ENCODE peak calls at places on chromosomes 2 and 18, in ten cellular contexts. One of them, this sample, is unnamed.

GRCh38 chr2:181998045-181998444 is 12.4 kb downstream of the PPP1R1C start:
- DNase-seq in CD8-positive, alpha-beta T cell: no peak
- DNase-seq in lung: no peak
- DNase-seq in astrocyte of the spinal cord: no peak
- DNase-seq in AG04449: no peak
- DNase-seq in astrocyte: no peak
- DNase-seq in neural progenitor cell: no peak
- DNase-seq in body of pancreas: no peak
- DNase-seq in uterus: no peak
- DNase-seq in A549: no peak
- DNase-seq in this sample: no peak

GRCh38 chr2:8146329-8147048 is 535.4 kb upstream of the ID2 start:
- DNase-seq in CD8-positive, alpha-beta T cell: no peak
- DNase-seq in lung: no peak
- DNase-seq in astrocyte of the spinal cord: no peak
- DNase-seq in AG04449: no peak
- DNase-seq in astrocyte: no peak
- DNase-seq in neural progenitor cell: no peak
- DNase-seq in body of pancreas: peak; percentile 66
- DNase-seq in uterus: no peak
- DNase-seq in A549: no peak
- DNase-seq in this sample: no peak

GRCh38 chr2:1729264-1729663 is 15.1 kb downstream of the PXDN start:
- DNase-seq in CD8-positive, alpha-beta T cell: no peak
- DNase-seq in lung: no peak
- DNase-seq in astrocyte of the spinal cord: no peak
- DNase-seq in AG04449: no peak
- DNase-seq in astrocyte: no peak
- DNase-seq in neural progenitor cell: no peak
- DNase-seq in body of pancreas: no peak
- DNase-seq in uterus: no peak
- DNase-seq in A549: no peak
- DNase-seq in this sample: no peak

GRCh38 chr2:70565039-70565731 is 11.6 kb upstream of the TGFA start:
- DNase-seq in CD8-positive, alpha-beta T cell: no peak
- DNase-seq in lung: no peak
- DNase-seq in astrocyte of the spinal cord: no peak
- DNase-seq in AG04449: no peak
- DNase-seq in astrocyte: no peak
- DNase-seq in neural progenitor cell: peak; percentile 65
- DNase-seq in body of pancreas: no peak
- DNase-seq in uterus: no peak
- DNase-seq in A549: no peak
- DNase-seq in this sample: no peak

GRCh38 chr18:28459587-28459986 is 282.7 kb upstream of the CDH2 start:
- DNase-seq in CD8-positive, alpha-beta T cell: no peak
- DNase-seq in lung: no peak
- DNase-seq in astrocyte of the spinal cord: no peak
- DNase-seq in AG04449: no peak
- DNase-seq in astrocyte: no peak
- DNase-seq in neural progenitor cell: no peak
- DNase-seq in body of pancreas: no peak
- DNase-seq in uterus: no peak
- DNase-seq in A549: peak; percentile 0
- DNase-seq in this sample: no peak

GRCh38 chr2:240915526-240916335 is 9.6 kb downstream of the CROCC2 start:
- DNase-seq in CD8-positive, alpha-beta T cell: no peak
- DNase-seq in lung: no peak
- DNase-seq in astrocyte of the spinal cord: peak; percentile 13
- DNase-seq in AG04449: no peak
- DNase-seq in astrocyte: no peak
- DNase-seq in neural progenitor cell: peak; percentile 70
- DNase-seq in body of pancreas: peak; percentile 8
- DNase-seq in uterus: no peak
- DNase-seq in A549: no peak
- DNase-seq in this sample: no peak

GRCh38 chr2:98518106-98518505 is 73.4 kb downstream of the INPP4A start:
- DNase-seq in CD8-positive, alpha-beta T cell: peak; percentile 64
- DNase-seq in lung: no peak
- DNase-seq in astrocyte of the spinal cord: no peak
- DNase-seq in AG04449: no peak
- DNase-seq in astrocyte: no peak
- DNase-seq in neural progenitor cell: peak; percentile 19
- DNase-seq in body of pancreas: no peak
- DNase-seq in uterus: no peak
- DNase-seq in A549: peak; percentile 36
- DNase-seq in this sample: no peak

GRCh38 chr2:113208995-113209868 is 35.5 kb downstream of the PSD4 start:
- DNase-seq in CD8-positive, alpha-beta T cell: no peak
- DNase-seq in lung: no peak
- DNase-seq in astrocyte of the spinal cord: peak; percentile 48
- DNase-seq in AG04449: no peak
- DNase-seq in astrocyte: peak; percentile 56
- DNase-seq in neural progenitor cell: no peak
- DNase-seq in body of pancreas: no peak
- DNase-seq in uterus: no peak
- DNase-seq in A549: peak; percentile 39
- DNase-seq in this sample: no peak

GRCh38 chr2:192749606-192750200 is 555.0 kb upstream of the TMEFF2 start:
- DNase-seq in CD8-positive, alpha-beta T cell: no peak
- DNase-seq in lung: no peak
- DNase-seq in astrocyte of the spinal cord: peak; percentile 21
- DNase-seq in AG04449: no peak
- DNase-seq in astrocyte: no peak
- DNase-seq in neural progenitor cell: peak; percentile 38
- DNase-seq in body of pancreas: no peak
- DNase-seq in uterus: no peak
- DNase-seq in A549: peak; percentile 16
- DNase-seq in this sample: no peak
- TF ChIP-seq CTCF in CD8-positive, alpha-beta T cell: no peak
- TF ChIP-seq CTCF in lung: no peak
- TF ChIP-seq CTCF in astrocyte of the spinal cord: peak; percentile 38
- TF ChIP-seq CTCF in AG04449: no peak
- TF ChIP-seq CTCF in astrocyte: peak; percentile 31
- TF ChIP-seq CTCF in neural progenitor cell: peak; percentile 64
- TF ChIP-seq CTCF in body of pancreas: no peak
- TF ChIP-seq CTCF in uterus: no peak
- TF ChIP-seq CTCF in A549: peak; percentile 33
- TF ChIP-seq CTCF in this sample: no peak

DNA sequence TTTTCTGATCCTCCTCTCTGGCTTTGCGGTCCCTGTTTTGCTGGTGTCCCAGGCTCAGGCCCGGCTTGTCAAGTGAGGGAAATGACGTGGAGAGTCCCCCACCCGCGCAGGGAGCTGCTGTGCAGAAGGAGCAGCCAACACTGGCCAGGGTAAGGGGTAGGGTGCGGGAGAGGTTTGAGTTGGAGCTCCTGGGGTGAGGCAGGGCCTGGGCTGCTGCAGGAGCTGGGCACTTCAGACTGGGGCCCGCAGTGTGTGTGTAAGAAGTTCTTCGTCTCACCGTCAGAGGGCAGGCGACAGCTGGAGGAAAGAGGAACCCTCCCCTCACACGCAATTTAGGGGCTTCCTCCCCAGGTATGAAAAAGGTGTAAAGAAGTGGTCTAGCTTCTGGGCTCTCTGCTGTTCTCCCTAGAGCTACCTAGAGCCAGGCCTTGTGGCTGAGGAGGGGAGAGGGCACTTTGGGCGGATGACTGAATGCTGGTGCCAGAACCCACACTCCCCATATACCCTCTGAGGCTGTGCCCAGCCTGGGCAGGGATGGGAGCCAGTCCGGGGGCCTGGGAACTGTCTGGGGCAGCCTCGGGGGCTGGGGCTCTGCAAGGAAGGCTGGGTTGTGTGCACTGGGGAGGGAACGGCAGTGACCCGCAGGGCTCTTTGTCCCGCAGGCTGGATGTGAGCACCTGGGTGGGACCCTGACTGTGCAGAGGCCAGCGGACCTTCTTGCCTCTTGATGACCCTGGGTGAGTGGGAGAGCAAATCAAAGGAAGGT is 11.8 kb downstream of the CELF4 start:
- DNase-seq in CD8-positive, alpha-beta T cell: no peak
- DNase-seq in lung: no peak
- DNase-seq in astrocyte of the spinal cord: no peak
- DNase-seq in AG04449: no peak
- DNase-seq in astrocyte: no peak
- DNase-seq in neural progenitor cell: peak; percentile 64
- DNase-seq in body of pancreas: no peak
- DNase-seq in uterus: no peak
- DNase-seq in A549: no peak
- DNase-seq in this sample: no peak
- H3K4me3 ChIP-seq in CD8-positive, alpha-beta T cell: no peak overlapping the region
- H3K4me3 ChIP-seq in lung: no peak overlapping the region
- H3K4me3 ChIP-seq in astrocyte of the spinal cord: no peak overlapping the region
- H3K4me3 ChIP-seq in AG04449: no peak overlapping the region
- H3K4me3 ChIP-seq in astrocyte: no peak overlapping the region
- H3K4me3 ChIP-seq in neural progenitor cell: no peak overlapping the region
- H3K4me3 ChIP-seq in body of pancreas: no peak overlapping the region
- H3K4me3 ChIP-seq in uterus: no peak overlapping the region
- H3K4me3 ChIP-seq in A549: no peak overlapping the region
- H3K4me3 ChIP-seq in this sample: no peak overlapping the region

GRCh38 chr2:221476195-221476594 is 95.9 kb downstream of the EPHA4 start:
- DNase-seq in CD8-positive, alpha-beta T cell: no peak
- DNase-seq in lung: no peak
- DNase-seq in astrocyte of the spinal cord: no peak
- DNase-seq in AG04449: no peak
- DNase-seq in astrocyte: no peak
- DNase-seq in neural progenitor cell: no peak
- DNase-seq in body of pancreas: no peak
- DNase-seq in uterus: no peak
- DNase-seq in A549: no peak
- DNase-seq in this sample: no peak

GRCh38 chr2:221477697-221478096 is 94.4 kb downstream of the EPHA4 start:
- DNase-seq in CD8-positive, alpha-beta T cell: no peak
- DNase-seq in lung: no peak
- DNase-seq in astrocyte of the spinal cord: no peak
- DNase-seq in AG04449: no peak
- DNase-seq in astrocyte: no peak
- DNase-seq in neural progenitor cell: no peak
- DNase-seq in body of pancreas: no peak
- DNase-seq in uterus: no peak
- DNase-seq in A549: no peak
- DNase-seq in this sample: no peak

GRCh38 chr2:221482581-221483140 is 89.4 kb downstream of the EPHA4 start:
- DNase-seq in CD8-positive, alpha-beta T cell: no peak
- DNase-seq in lung: no peak
- DNase-seq in astrocyte of the spinal cord: no peak
- DNase-seq in AG04449: no peak
- DNase-seq in astrocyte: no peak
- DNase-seq in neural progenitor cell: no peak
- DNase-seq in body of pancreas: no peak
- DNase-seq in uterus: no peak
- DNase-seq in A549: no peak
- DNase-seq in this sample: no peak

GRCh38 chr2:221480251-221480650 is 91.9 kb downstream of the EPHA4 start:
- DNase-seq in CD8-positive, alpha-beta T cell: no peak
- DNase-seq in lung: no peak
- DNase-seq in astrocyte of the spinal cord: no peak
- DNase-seq in AG04449: no peak
- DNase-seq in astrocyte: no peak
- DNase-seq in neural progenitor cell: no peak
- DNase-seq in body of pancreas: no peak
- DNase-seq in uterus: no peak
- DNase-seq in A549: no peak
- DNase-seq in this sample: no peak

DNA sequence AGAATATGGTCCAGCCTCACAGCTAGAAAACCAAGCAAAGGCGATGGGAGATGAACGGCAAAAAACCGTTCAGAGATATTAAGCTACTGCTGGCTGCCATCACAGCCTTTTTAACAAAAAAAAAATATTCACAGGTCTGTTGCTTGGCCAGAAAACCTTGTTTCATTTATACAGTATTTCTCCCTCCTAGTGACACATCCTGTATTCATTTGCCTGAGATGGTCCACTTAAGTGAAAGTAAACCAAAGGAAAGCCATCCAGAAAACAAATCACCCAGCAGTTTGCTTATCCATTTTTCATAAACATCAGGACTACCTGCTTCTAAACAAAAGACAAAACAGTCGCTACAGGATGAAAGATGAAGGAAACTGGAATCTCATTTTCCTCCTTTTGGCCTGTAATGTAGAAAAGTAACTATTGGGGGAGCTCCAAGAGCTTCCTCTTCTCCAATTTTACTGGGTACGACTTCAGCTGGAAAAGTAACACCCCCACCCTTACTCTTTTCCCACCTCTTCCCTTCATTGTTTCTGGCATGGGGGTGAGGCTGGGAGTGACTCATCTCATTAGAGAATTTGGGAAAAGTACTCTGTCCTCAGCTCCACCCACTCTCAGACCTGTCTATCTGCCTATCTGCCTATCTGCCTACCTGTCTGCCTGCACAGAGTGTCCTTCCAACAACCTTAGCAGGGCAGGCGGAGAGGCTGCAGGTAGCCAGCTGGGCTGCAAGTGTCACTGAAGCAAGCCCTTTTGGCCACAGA is 93.8 kb downstream of the EPHA4 start:
- DNase-seq in CD8-positive, alpha-beta T cell: no peak
- DNase-seq in lung: no peak
- DNase-seq in astrocyte of the spinal cord: no peak
- DNase-seq in AG04449: no peak
- DNase-seq in astrocyte: no peak
- DNase-seq in neural progenitor cell: no peak
- DNase-seq in body of pancreas: no peak
- DNase-seq in uterus: no peak
- DNase-seq in A549: no peak
- DNase-seq in this sample: no peak
- TF ChIP-seq CTCF in CD8-positive, alpha-beta T cell: no peak
- TF ChIP-seq CTCF in lung: no peak
- TF ChIP-seq CTCF in astrocyte of the spinal cord: no peak
- TF ChIP-seq CTCF in AG04449: no peak
- TF ChIP-seq CTCF in astrocyte: no peak
- TF ChIP-seq CTCF in neural progenitor cell: peak; percentile 5
- TF ChIP-seq CTCF in body of pancreas: no peak
- TF ChIP-seq CTCF in uterus: no peak
- TF ChIP-seq CTCF in A549: no peak
- TF ChIP-seq CTCF in this sample: no peak

GRCh38 chr2:27019459-27020336 is 13.1 kb upstream of the TMEM214 start:
- DNase-seq in CD8-positive, alpha-beta T cell: no peak
- DNase-seq in lung: no peak
- DNase-seq in astrocyte of the spinal cord: no peak
- DNase-seq in AG04449: no peak
- DNase-seq in astrocyte: no peak
- DNase-seq in neural progenitor cell: no peak
- DNase-seq in body of pancreas: no peak
- DNase-seq in uterus: no peak
- DNase-seq in A549: no peak
- DNase-seq in this sample: no peak

GRCh38 chr2:27020337-27020948 is 12.3 kb upstream of the TMEM214 start:
- DNase-seq in CD8-positive, alpha-beta T cell: no peak
- DNase-seq in lung: no peak
- DNase-seq in astrocyte of the spinal cord: no peak
- DNase-seq in AG04449: no peak
- DNase-seq in astrocyte: no peak
- DNase-seq in neural progenitor cell: no peak
- DNase-seq in body of pancreas: peak; percentile 53
- DNase-seq in uterus: peak; percentile 75
- DNase-seq in A549: no peak
- DNase-seq in this sample: no peak

GRCh38 chr2:27016801-27017325 is 15.9 kb upstream of the TMEM214 start:
- DNase-seq in CD8-positive, alpha-beta T cell: peak; percentile 54
- DNase-seq in lung: no peak
- DNase-seq in astrocyte of the spinal cord: peak; percentile 74
- DNase-seq in AG04449: no peak
- DNase-seq in astrocyte: peak; percentile 49
- DNase-seq in neural progenitor cell: peak; percentile 87
- DNase-seq in body of pancreas: peak; percentile 52
- DNase-seq in uterus: peak; percentile 59
- DNase-seq in A549: peak; percentile 79
- DNase-seq in this sample: no peak

GRCh38 chr2:27021253-27021801 is 11.4 kb upstream of the TMEM214 start:
- DNase-seq in CD8-positive, alpha-beta T cell: no peak
- DNase-seq in lung: no peak
- DNase-seq in astrocyte of the spinal cord: no peak
- DNase-seq in AG04449: no peak
- DNase-seq in astrocyte: peak; percentile 49
- DNase-seq in neural progenitor cell: no peak
- DNase-seq in body of pancreas: no peak
- DNase-seq in uterus: no peak
- DNase-seq in A549: peak; percentile 25
- DNase-seq in this sample: no peak

DNA sequence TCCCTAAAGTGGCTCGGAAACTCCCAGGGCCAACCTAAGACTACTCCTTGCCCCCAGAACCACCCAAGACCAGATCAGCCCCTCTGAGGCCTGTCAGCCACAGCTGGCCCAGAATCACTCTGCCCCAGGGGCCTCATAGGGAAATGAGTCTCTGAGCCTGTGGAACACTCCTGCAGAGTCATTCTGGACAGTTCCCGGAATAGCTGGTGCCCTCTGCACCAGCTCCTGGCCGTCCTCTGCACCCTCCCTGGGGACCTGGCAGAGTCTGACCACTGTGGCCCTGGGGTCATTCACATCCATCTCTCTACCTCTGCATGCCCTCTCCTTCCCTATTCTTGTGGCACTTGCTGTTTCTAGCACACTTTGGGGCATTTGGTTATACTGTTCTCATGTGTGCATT is 14.6 kb upstream of the TMEM214 start:
- DNase-seq in CD8-positive, alpha-beta T cell: no peak
- DNase-seq in lung: no peak
- DNase-seq in astrocyte of the spinal cord: no peak
- DNase-seq in AG04449: no peak
- DNase-seq in astrocyte: no peak
- DNase-seq in neural progenitor cell: no peak
- DNase-seq in body of pancreas: no peak
- DNase-seq in uterus: no peak
- DNase-seq in A549: no peak
- DNase-seq in this sample: no peak
- H3K4me3 ChIP-seq in CD8-positive, alpha-beta T cell: no peak overlapping the region
- H3K4me3 ChIP-seq in lung: no peak overlapping the region
- H3K4me3 ChIP-seq in astrocyte of the spinal cord: no peak overlapping the region
- H3K4me3 ChIP-seq in AG04449: no peak overlapping the region
- H3K4me3 ChIP-seq in astrocyte: no peak overlapping the region
- H3K4me3 ChIP-seq in neural progenitor cell: no peak overlapping the region
- H3K4me3 ChIP-seq in body of pancreas: no peak overlapping the region
- H3K4me3 ChIP-seq in uterus: no peak overlapping the region
- H3K4me3 ChIP-seq in A549: no peak overlapping the region
- H3K4me3 ChIP-seq in this sample: no peak overlapping the region